ENCODE peak calls at places on chromosomes 13 and 19, in ten cellular contexts. One of them, this sample, is unnamed. For H3K9me3, the result is how much of the 10 kb centered on the place peaks cover.

GRCh38 chr13:97131447-97131846 is 90.7 kb upstream of the MBNL2 start:
- DNase-seq in left ventricle myocardium inferior: no peak
- DNase-seq in lung: no peak
- DNase-seq in psoas muscle: no peak
- DNase-seq in fibroblast of lung: no peak
- DNase-seq in stomach: no peak
- DNase-seq in uterus: no peak
- DNase-seq in gastrocnemius medialis: no peak
- DNase-seq in aorta: no peak
- DNase-seq in heart right ventricle: no peak
- DNase-seq in this sample: no peak

GRCh38 chr19:45179063-45179847 is 671 bp downstream of the BLOC1S3 start:
- DNase-seq in heart right ventricle: peak
- DNase-seq in uterus: no peak
- DNase-seq in left ventricle myocardium inferior: no peak
- DNase-seq in psoas muscle: peak
- DNase-seq in gastrocnemius medialis: no peak
- DNase-seq in aorta: peak
- DNase-seq in fibroblast of lung: peak
- DNase-seq in lung: peak
- DNase-seq in stomach: peak
- DNase-seq in this sample: no peak

GRCh38 chr19:29841209-29841558 is 29.4 kb downstream of the CCNE1 start:
- DNase-seq in heart right ventricle: no peak
- DNase-seq in fibroblast of lung: no peak
- DNase-seq in aorta: no peak
- DNase-seq in gastrocnemius medialis: no peak
- DNase-seq in left ventricle myocardium inferior: no peak
- DNase-seq in psoas muscle: no peak
- DNase-seq in lung: no peak
- DNase-seq in stomach: no peak
- DNase-seq in uterus: no peak
- DNase-seq in this sample: no peak

GRCh38 chr13:32259116-32259515 is 56.0 kb downstream of the ZAR1L start:
- DNase-seq in uterus: no peak
- DNase-seq in stomach: no peak
- DNase-seq in psoas muscle: no peak
- DNase-seq in left ventricle myocardium inferior: no peak
- DNase-seq in fibroblast of lung: no peak
- DNase-seq in aorta: no peak
- DNase-seq in lung: no peak
- DNase-seq in heart right ventricle: no peak
- DNase-seq in gastrocnemius medialis: no peak
- DNase-seq in this sample: no peak

GRCh38 chr13:50421457-50422130 is 406.4 kb downstream of the KCNRG start:
- DNase-seq in stomach: no peak
- DNase-seq in psoas muscle: no peak
- DNase-seq in lung: no peak
- DNase-seq in heart right ventricle: no peak
- DNase-seq in aorta: no peak
- DNase-seq in fibroblast of lung: peak
- DNase-seq in uterus: no peak
- DNase-seq in gastrocnemius medialis: no peak
- DNase-seq in left ventricle myocardium inferior: no peak
- DNase-seq in this sample: no peak

GRCh38 chr13:98280176-98280510 is 103.1 kb upstream of the RNF113B start:
- DNase-seq in aorta: no peak
- DNase-seq in uterus: no peak
- DNase-seq in left ventricle myocardium inferior: no peak
- DNase-seq in heart right ventricle: no peak
- DNase-seq in psoas muscle: no peak
- DNase-seq in fibroblast of lung: no peak
- DNase-seq in stomach: no peak
- DNase-seq in lung: no peak
- DNase-seq in gastrocnemius medialis: no peak
- DNase-seq in this sample: no peak

GRCh38 chr19:45340232-45340898 is at the start of gene KLC3:
- DNase-seq in stomach: peak
- DNase-seq in fibroblast of lung: no peak
- DNase-seq in uterus: no peak
- DNase-seq in heart right ventricle: no peak
- DNase-seq in lung: no peak
- DNase-seq in left ventricle myocardium inferior: no peak
- DNase-seq in psoas muscle: no peak
- DNase-seq in aorta: no peak
- DNase-seq in gastrocnemius medialis: no peak
- DNase-seq in this sample: no peak

GRCh38 chr13:59343993-59344780 is 819.5 kb downstream of the DIAPH3 start:
- DNase-seq in left ventricle myocardium inferior: no peak
- DNase-seq in uterus: no peak
- DNase-seq in aorta: no peak
- DNase-seq in heart right ventricle: no peak
- DNase-seq in psoas muscle: no peak
- DNase-seq in stomach: no peak
- DNase-seq in lung: no peak
- DNase-seq in gastrocnemius medialis: no peak
- DNase-seq in fibroblast of lung: no peak
- DNase-seq in this sample: no peak

GRCh38 chr19:46678110-46678732 is 17.2 kb upstream of the DACT3 start:
- DNase-seq in aorta: no peak
- DNase-seq in lung: no peak
- DNase-seq in gastrocnemius medialis: no peak
- DNase-seq in left ventricle myocardium inferior: no peak
- DNase-seq in uterus: no peak
- DNase-seq in fibroblast of lung: no peak
- DNase-seq in psoas muscle: no peak
- DNase-seq in stomach: peak
- DNase-seq in heart right ventricle: no peak
- DNase-seq in this sample: no peak

GRCh38 chr19:45591004-45591637 is 6.5 kb upstream of the OPA3 start:
- DNase-seq in gastrocnemius medialis: no peak
- DNase-seq in fibroblast of lung: peak
- DNase-seq in lung: peak
- DNase-seq in stomach: peak
- DNase-seq in uterus: no peak
- DNase-seq in psoas muscle: peak
- DNase-seq in heart right ventricle: no peak
- DNase-seq in left ventricle myocardium inferior: no peak
- DNase-seq in aorta: no peak
- DNase-seq in this sample: no peak

GRCh38 chr19:23817519-23817918 is 58.8 kb upstream of the ZNF681 start:
- DNase-seq in fibroblast of lung: peak
- DNase-seq in uterus: peak
- DNase-seq in gastrocnemius medialis: no peak
- DNase-seq in heart right ventricle: peak
- DNase-seq in lung: no peak
- DNase-seq in aorta: no peak
- DNase-seq in left ventricle myocardium inferior: no peak
- DNase-seq in psoas muscle: no peak
- DNase-seq in stomach: peak
- DNase-seq in this sample: no peak

GRCh38 chr13:110396913-110397379 is 89.9 kb downstream of the COL4A2 start:
- DNase-seq in heart right ventricle: peak
- DNase-seq in lung: peak
- DNase-seq in uterus: peak
- DNase-seq in fibroblast of lung: peak
- DNase-seq in aorta: peak
- DNase-seq in stomach: peak
- DNase-seq in psoas muscle: peak
- DNase-seq in gastrocnemius medialis: peak
- DNase-seq in left ventricle myocardium inferior: peak
- DNase-seq in this sample: peak

GRCh38 chr19:7391218-7391670 is 42.5 kb downstream of the ARHGEF18 start:
- DNase-seq in gastrocnemius medialis: no peak
- DNase-seq in aorta: no peak
- DNase-seq in left ventricle myocardium inferior: no peak
- DNase-seq in fibroblast of lung: peak
- DNase-seq in uterus: no peak
- DNase-seq in heart right ventricle: no peak
- DNase-seq in stomach: peak
- DNase-seq in lung: no peak
- DNase-seq in psoas muscle: no peak
- DNase-seq in this sample: peak

GRCh38 chr13:106143930-106144709 is 391.3 kb downstream of the EFNB2 start:
- DNase-seq in aorta: no peak
- DNase-seq in left ventricle myocardium inferior: no peak
- DNase-seq in gastrocnemius medialis: no peak
- DNase-seq in psoas muscle: no peak
- DNase-seq in lung: no peak
- DNase-seq in heart right ventricle: no peak
- DNase-seq in stomach: peak
- DNase-seq in fibroblast of lung: no peak
- DNase-seq in uterus: no peak
- DNase-seq in this sample: no peak

GRCh38 chr13:63190742-63191141 is 1775.1 kb upstream of the PCDH20 start:
- DNase-seq in psoas muscle: no peak
- DNase-seq in uterus: no peak
- DNase-seq in aorta: no peak
- DNase-seq in left ventricle myocardium inferior: no peak
- DNase-seq in stomach: no peak
- DNase-seq in gastrocnemius medialis: no peak
- DNase-seq in heart right ventricle: no peak
- DNase-seq in fibroblast of lung: peak
- DNase-seq in lung: no peak
- DNase-seq in this sample: no peak

GRCh38 chr13:53408306-53408705 is 379.7 kb downstream of the OLFM4 start:
- DNase-seq in stomach: no peak
- DNase-seq in left ventricle myocardium inferior: no peak
- DNase-seq in aorta: no peak
- DNase-seq in gastrocnemius medialis: no peak
- DNase-seq in fibroblast of lung: no peak
- DNase-seq in heart right ventricle: no peak
- DNase-seq in lung: no peak
- DNase-seq in psoas muscle: no peak
- DNase-seq in uterus: no peak
- DNase-seq in this sample: no peak

GRCh38 chr13:41859555-41859954 is 101.4 kb downstream of the VWA8 start:
- DNase-seq in left ventricle myocardium inferior: no peak
- DNase-seq in lung: no peak
- DNase-seq in aorta: no peak
- DNase-seq in stomach: no peak
- DNase-seq in uterus: no peak
- DNase-seq in heart right ventricle: no peak
- DNase-seq in fibroblast of lung: no peak
- DNase-seq in psoas muscle: no peak
- DNase-seq in gastrocnemius medialis: no peak
- DNase-seq in this sample: no peak

GRCh38 chr19:57620673-57621348 is 6.8 kb downstream of the ZNF134 start:
- DNase-seq in aorta: no peak
- DNase-seq in psoas muscle: no peak
- DNase-seq in heart right ventricle: no peak
- DNase-seq in gastrocnemius medialis: no peak
- DNase-seq in uterus: no peak
- DNase-seq in lung: no peak
- DNase-seq in left ventricle myocardium inferior: no peak
- DNase-seq in fibroblast of lung: peak
- DNase-seq in stomach: no peak
- DNase-seq in this sample: no peak
- H3K4me3 ChIP-seq in aorta: no peak
- H3K4me3 ChIP-seq in psoas muscle: no peak
- H3K4me3 ChIP-seq in heart right ventricle: no peak
- H3K4me3 ChIP-seq in gastrocnemius medialis: no peak
- H3K4me3 ChIP-seq in uterus: no peak
- H3K4me3 ChIP-seq in lung: no peak
- H3K4me3 ChIP-seq in left ventricle myocardium inferior: no peak
- H3K4me3 ChIP-seq in fibroblast of lung: no peak
- H3K4me3 ChIP-seq in stomach: no peak
- H3K4me3 ChIP-seq in this sample: no peak

DNA sequence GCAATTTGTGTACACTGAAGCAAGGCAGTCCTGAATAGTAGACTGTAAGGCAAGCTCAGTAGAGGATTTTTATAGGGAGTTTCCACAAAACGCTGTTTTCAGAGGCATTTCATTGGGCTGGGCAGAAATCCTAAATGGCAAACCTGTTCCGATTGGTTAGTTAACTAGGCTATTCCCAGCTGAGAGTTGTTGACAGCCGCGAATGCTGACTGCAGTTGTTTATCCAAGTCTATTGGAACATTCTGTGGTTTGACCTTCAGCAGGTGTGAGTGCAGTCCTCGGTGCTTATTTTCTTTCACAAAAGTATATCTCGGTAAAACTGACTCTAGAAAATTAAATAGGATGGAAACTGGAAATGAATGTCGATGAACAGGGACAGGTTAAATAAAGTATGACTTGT is 45.4 kb downstream of the TPT1 start:
- DNase-seq in fibroblast of lung: no peak
- DNase-seq in gastrocnemius medialis: peak
- DNase-seq in heart right ventricle: no peak
- DNase-seq in lung: no peak
- DNase-seq in psoas muscle: no peak
- DNase-seq in left ventricle myocardium inferior: no peak
- DNase-seq in stomach: no peak
- DNase-seq in uterus: no peak
- DNase-seq in aorta: no peak
- DNase-seq in this sample: no peak
- H3K9me3 ChIP-seq in fibroblast of lung: under half
- H3K9me3 ChIP-seq in gastrocnemius medialis: under half
- H3K9me3 ChIP-seq in heart right ventricle: under half
- H3K9me3 ChIP-seq in lung: under half
- H3K9me3 ChIP-seq in psoas muscle: under half
- H3K9me3 ChIP-seq in left ventricle myocardium inferior: under half
- H3K9me3 ChIP-seq in stomach: under half
- H3K9me3 ChIP-seq in uterus: under half
- H3K9me3 ChIP-seq in aorta: under half
- H3K9me3 ChIP-seq in this sample: under half

GRCh38 chr13:100517135-100517534 is 71.5 kb downstream of the GGACT start:
- DNase-seq in lung: no peak
- DNase-seq in fibroblast of lung: no peak
- DNase-seq in left ventricle myocardium inferior: no peak
- DNase-seq in uterus: no peak
- DNase-seq in gastrocnemius medialis: no peak
- DNase-seq in psoas muscle: no peak
- DNase-seq in aorta: no peak
- DNase-seq in heart right ventricle: no peak
- DNase-seq in stomach: peak
- DNase-seq in this sample: no peak
- H3K27ac ChIP-seq in lung: no peak
- H3K27ac ChIP-seq in fibroblast of lung: no peak
- H3K27ac ChIP-seq in left ventricle myocardium inferior: no peak
- H3K27ac ChIP-seq in uterus: no peak
- H3K27ac ChIP-seq in gastrocnemius medialis: no peak
- H3K27ac ChIP-seq in psoas muscle: no peak
- H3K27ac ChIP-seq in aorta: no peak
- H3K27ac ChIP-seq in heart right ventricle: no peak
- H3K27ac ChIP-seq in stomach: peak
- H3K27ac ChIP-seq in this sample: no peak

DNA sequence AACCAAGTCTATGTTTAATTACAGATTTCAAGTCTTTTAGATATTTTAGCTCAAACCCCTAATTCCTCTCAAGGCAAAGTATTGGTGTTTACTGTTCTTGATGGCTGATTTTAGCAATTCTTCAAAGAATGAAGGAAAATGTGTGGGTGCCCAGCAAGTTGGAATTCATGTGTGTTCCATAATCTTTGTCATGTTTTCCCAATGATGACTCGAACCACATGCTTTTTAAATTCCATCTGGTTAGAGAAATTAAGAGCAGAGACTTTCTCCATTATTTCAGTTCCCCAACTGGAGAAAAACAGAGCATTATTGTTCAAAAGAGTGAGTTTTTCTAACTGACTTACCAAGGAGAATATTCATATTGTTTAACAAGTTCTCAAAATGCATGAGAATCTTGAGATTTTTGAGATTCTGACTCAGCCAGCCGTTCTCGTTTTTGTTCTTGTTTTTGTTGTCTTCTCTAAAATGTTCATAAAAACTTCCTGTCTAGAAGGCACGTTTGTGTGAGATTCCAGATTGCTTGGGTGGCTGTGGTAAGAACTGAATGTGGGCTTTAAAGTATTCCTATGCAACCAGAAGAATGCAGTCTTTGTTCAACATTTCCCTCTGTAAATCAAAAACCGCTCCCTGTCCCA is 404.7 kb downstream of the IRS2 start:
- DNase-seq in lung: no peak
- DNase-seq in fibroblast of lung: peak
- DNase-seq in psoas muscle: no peak
- DNase-seq in stomach: no peak
- DNase-seq in left ventricle myocardium inferior: no peak
- DNase-seq in aorta: no peak
- DNase-seq in gastrocnemius medialis: no peak
- DNase-seq in heart right ventricle: no peak
- DNase-seq in uterus: no peak
- DNase-seq in this sample: no peak
- H3K4me3 ChIP-seq in lung: no peak
- H3K4me3 ChIP-seq in fibroblast of lung: no peak
- H3K4me3 ChIP-seq in psoas muscle: no peak
- H3K4me3 ChIP-seq in stomach: no peak
- H3K4me3 ChIP-seq in left ventricle myocardium inferior: no peak
- H3K4me3 ChIP-seq in aorta: no peak
- H3K4me3 ChIP-seq in gastrocnemius medialis: no peak
- H3K4me3 ChIP-seq in heart right ventricle: no peak
- H3K4me3 ChIP-seq in uterus: no peak
- H3K4me3 ChIP-seq in this sample: no peak